ENCODE peak calls at places on chromosomes 4 and X, in six cellular contexts. One of them, this sample, is unnamed.

GRCh38 chr4:118173956-118174355 is 139.7 kb downstream of the NDST3 start:
- DNase-seq in endothelial cell of umbilical vein: peak
- DNase-seq in HCT116: no peak
- DNase-seq in GM23338: no peak
- DNase-seq in K562: no peak
- DNase-seq in HepG2: no peak
- DNase-seq in this sample: peak

GRCh38 chr4:112189754-112190153 is 41.8 kb upstream of the AP1AR start:
- DNase-seq in HepG2: no peak
- DNase-seq in HCT116: no peak
- DNase-seq in endothelial cell of umbilical vein: peak
- DNase-seq in K562: no peak
- DNase-seq in GM23338: peak
- DNase-seq in this sample: no peak

GRCh38 chr4:186104895-186105720 is 604 bp downstream of the FAM149A start:
- DNase-seq in K562: no peak
- DNase-seq in endothelial cell of umbilical vein: no peak
- DNase-seq in GM23338: peak
- DNase-seq in HCT116: no peak
- DNase-seq in HepG2: no peak
- DNase-seq in this sample: no peak

GRCh38 chrX:40007746-40008705 is 89.7 kb downstream of the BCOR start:
- DNase-seq in endothelial cell of umbilical vein: no peak
- DNase-seq in K562: no peak
- DNase-seq in HepG2: no peak
- DNase-seq in GM23338: peak
- DNase-seq in HCT116: no peak
- DNase-seq in this sample: peak

GRCh38 chr4:39655866-39656265 is 17.2 kb upstream of the SMIM14 start:
- DNase-seq in HCT116: no peak
- DNase-seq in HepG2: peak
- DNase-seq in GM23338: no peak
- DNase-seq in K562: no peak
- DNase-seq in endothelial cell of umbilical vein: no peak
- DNase-seq in this sample: no peak

GRCh38 chrX:22060451-22060940 is 28.4 kb downstream of the PHEX start:
- DNase-seq in GM23338: no peak
- DNase-seq in HCT116: no peak
- DNase-seq in HepG2: no peak
- DNase-seq in K562: no peak
- DNase-seq in endothelial cell of umbilical vein: peak
- DNase-seq in this sample: no peak

GRCh38 chr4:139734201-139734874 is 68.7 kb downstream of the MGST2 start:
- DNase-seq in endothelial cell of umbilical vein: no peak
- DNase-seq in K562: no peak
- DNase-seq in GM23338: no peak
- DNase-seq in HCT116: no peak
- DNase-seq in HepG2: no peak
- DNase-seq in this sample: no peak

GRCh38 chr4:110514889-110515479 is 39.0 kb downstream of the ENPEP start:
- DNase-seq in K562: peak
- DNase-seq in HCT116: peak
- DNase-seq in HepG2: peak
- DNase-seq in GM23338: peak
- DNase-seq in endothelial cell of umbilical vein: peak
- DNase-seq in this sample: no peak

GRCh38 chr4:184477201-184477999 is 3.0 kb upstream of the IRF2 start:
- DNase-seq in endothelial cell of umbilical vein: no peak
- DNase-seq in GM23338: no peak
- DNase-seq in K562: no peak
- DNase-seq in HepG2: peak
- DNase-seq in HCT116: no peak
- DNase-seq in this sample: no peak

GRCh38 chr4:61760820-61761219 is 560.7 kb downstream of the ADGRL3 start:
- DNase-seq in HCT116: no peak
- DNase-seq in endothelial cell of umbilical vein: no peak
- DNase-seq in GM23338: no peak
- DNase-seq in HepG2: no peak
- DNase-seq in K562: no peak
- DNase-seq in this sample: no peak

GRCh38 chr4:19924761-19925160 is 326.9 kb upstream of the SLIT2 start:
- DNase-seq in endothelial cell of umbilical vein: peak
- DNase-seq in K562: no peak
- DNase-seq in GM23338: no peak
- DNase-seq in HepG2: no peak
- DNase-seq in HCT116: no peak
- DNase-seq in this sample: no peak

GRCh38 chrX:41605144-41605543 is 83.6 kb upstream of the GPR34 start:
- DNase-seq in GM23338: no peak
- DNase-seq in K562: no peak
- DNase-seq in HCT116: no peak
- DNase-seq in endothelial cell of umbilical vein: no peak
- DNase-seq in HepG2: no peak
- DNase-seq in this sample: peak

GRCh38 chrX:13875572-13875971 is 58.7 kb upstream of the GPM6B start:
- DNase-seq in K562: no peak
- DNase-seq in HepG2: no peak
- DNase-seq in HCT116: no peak
- DNase-seq in GM23338: no peak
- DNase-seq in endothelial cell of umbilical vein: no peak
- DNase-seq in this sample: no peak

GRCh38 chr4:139740531-139741041 is 75.0 kb downstream of the MGST2 start:
- DNase-seq in HepG2: peak
- DNase-seq in endothelial cell of umbilical vein: peak
- DNase-seq in HCT116: no peak
- DNase-seq in K562: no peak
- DNase-seq in GM23338: no peak
- DNase-seq in this sample: no peak

GRCh38 chrX:24424948-24425347 is 40.1 kb upstream of the PDK3 start:
- DNase-seq in endothelial cell of umbilical vein: no peak
- DNase-seq in K562: no peak
- DNase-seq in HCT116: no peak
- DNase-seq in HepG2: no peak
- DNase-seq in GM23338: no peak
- DNase-seq in this sample: no peak

GRCh38 chr4:18869166-18869565 is 847.6 kb upstream of the LCORL start:
- DNase-seq in GM23338: no peak
- DNase-seq in HCT116: no peak
- DNase-seq in HepG2: no peak
- DNase-seq in endothelial cell of umbilical vein: no peak
- DNase-seq in K562: no peak
- DNase-seq in this sample: no peak

GRCh38 chr4:42965326-42965725 is 72.8 kb downstream of the GRXCR1 start:
- DNase-seq in K562: no peak
- DNase-seq in HCT116: no peak
- DNase-seq in endothelial cell of umbilical vein: no peak
- DNase-seq in GM23338: peak
- DNase-seq in HepG2: no peak
- DNase-seq in this sample: no peak

GRCh38 chr4:53116959-53117358 is 248.9 kb downstream of the SCFD2 start:
- DNase-seq in GM23338: no peak
- DNase-seq in HepG2: no peak
- DNase-seq in K562: no peak
- DNase-seq in HCT116: no peak
- DNase-seq in endothelial cell of umbilical vein: no peak
- DNase-seq in this sample: no peak

DNA sequence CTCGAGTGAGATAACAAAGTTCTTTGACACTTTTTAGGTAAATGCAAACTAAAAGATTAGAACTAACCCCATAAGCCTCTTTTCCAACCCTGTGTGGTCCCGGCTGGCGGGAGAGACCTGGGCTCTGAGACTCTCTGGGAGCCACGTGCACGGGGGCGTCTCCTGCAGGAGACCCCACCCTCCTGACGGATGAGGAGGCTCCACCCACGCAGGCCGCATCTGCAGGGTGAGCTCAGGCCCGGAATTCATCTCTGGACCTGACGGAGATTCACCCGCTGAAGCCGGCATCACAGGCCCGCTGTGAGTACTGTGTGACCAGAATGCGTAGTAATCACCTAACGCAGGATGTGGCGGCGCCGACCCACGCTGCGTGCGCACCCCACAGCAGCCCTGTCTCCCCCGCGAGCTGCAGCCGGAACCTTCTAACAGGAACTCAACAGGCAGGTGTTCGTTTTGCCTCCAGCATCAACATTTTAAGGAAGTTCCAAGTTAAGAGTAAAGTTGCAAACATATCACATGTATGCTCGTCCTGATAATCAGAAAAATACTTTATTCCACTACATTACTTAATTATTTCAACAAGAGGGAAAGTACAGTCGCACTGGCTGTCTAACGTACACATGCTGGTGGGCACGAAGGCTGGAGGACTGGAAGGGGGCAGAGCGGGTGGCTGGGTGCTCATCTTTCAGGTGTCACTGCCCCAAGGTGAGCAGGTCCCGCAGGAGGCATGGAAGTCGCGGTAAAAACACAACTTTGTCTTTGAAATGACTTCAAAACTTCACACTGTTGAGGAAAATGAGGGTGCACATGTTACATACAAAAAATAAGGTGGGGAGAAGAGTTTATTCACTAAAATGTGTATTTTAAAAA is 44.5 kb downstream of the FGFRL1 start:
- DNase-seq in HCT116: no peak
- DNase-seq in GM23338: peak
- DNase-seq in HepG2: no peak
- DNase-seq in K562: peak
- DNase-seq in endothelial cell of umbilical vein: no peak
- DNase-seq in this sample: no peak
- TF ChIP-seq EZH2 in HCT116: no peak
- TF ChIP-seq EZH2 in GM23338: no peak
- TF ChIP-seq EZH2 in HepG2: peak
- TF ChIP-seq EZH2 in K562: no peak
- TF ChIP-seq EZH2 in endothelial cell of umbilical vein: no peak
- TF ChIP-seq EZH2 in this sample: no peak

GRCh38 chr4:56215901-56216300 is 171.4 kb downstream of the AASDH start:
- DNase-seq in endothelial cell of umbilical vein: peak
- DNase-seq in HepG2: no peak
- DNase-seq in HCT116: peak
- DNase-seq in GM23338: peak
- DNase-seq in K562: no peak
- DNase-seq in this sample: no peak

GRCh38 chr4:56220261-56220660 is 167.0 kb downstream of the AASDH start:
- DNase-seq in HCT116: no peak
- DNase-seq in HepG2: no peak
- DNase-seq in endothelial cell of umbilical vein: no peak
- DNase-seq in GM23338: no peak
- DNase-seq in K562: no peak
- DNase-seq in this sample: no peak

GRCh38 chr4:56217383-56217890 is 169.9 kb downstream of the AASDH start:
- DNase-seq in K562: no peak
- DNase-seq in GM23338: no peak
- DNase-seq in HepG2: peak
- DNase-seq in HCT116: no peak
- DNase-seq in endothelial cell of umbilical vein: no peak
- DNase-seq in this sample: no peak

GRCh38 chr4:56219447-56219846 is 167.8 kb downstream of the AASDH start:
- DNase-seq in GM23338: no peak
- DNase-seq in HCT116: no peak
- DNase-seq in K562: no peak
- DNase-seq in endothelial cell of umbilical vein: no peak
- DNase-seq in HepG2: no peak
- DNase-seq in this sample: no peak

DNA sequence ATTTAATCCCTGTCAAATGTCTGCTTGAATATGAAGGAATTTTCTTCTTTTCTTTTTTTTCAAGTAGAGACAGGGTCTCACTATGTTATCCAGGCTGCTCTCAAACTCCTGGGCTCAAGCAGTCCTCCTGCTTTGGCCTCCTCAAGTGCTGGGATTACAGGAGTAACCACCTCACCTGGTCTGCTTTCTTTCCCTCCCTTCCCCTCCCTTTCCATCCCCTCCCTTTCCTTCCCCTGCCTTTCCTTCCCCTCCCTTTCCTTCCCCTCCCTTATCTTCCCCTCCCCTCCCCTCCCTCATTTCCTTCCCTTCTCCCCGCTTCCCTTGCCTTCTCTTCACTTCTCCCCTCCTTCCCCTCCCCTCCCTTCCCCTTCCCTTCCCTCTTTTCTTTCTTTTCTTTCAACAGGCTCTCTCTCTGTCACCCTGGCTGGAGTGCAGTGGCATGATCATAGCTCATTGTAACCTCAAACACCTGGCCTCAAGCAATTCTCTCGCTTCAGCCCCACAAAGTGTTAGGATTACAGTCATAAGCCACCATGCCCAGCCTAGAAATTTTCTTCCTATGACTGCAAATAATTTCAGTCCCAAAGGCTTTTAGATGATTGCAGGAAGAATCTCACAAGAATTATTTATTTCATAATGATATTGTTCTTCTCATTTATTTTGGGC is 168.9 kb downstream of the AASDH start:
- DNase-seq in HepG2: no peak
- DNase-seq in endothelial cell of umbilical vein: no peak
- DNase-seq in K562: no peak
- DNase-seq in HCT116: no peak
- DNase-seq in GM23338: no peak
- DNase-seq in this sample: no peak
- H3K4me3 ChIP-seq in HepG2: no peak
- H3K4me3 ChIP-seq in endothelial cell of umbilical vein: no peak
- H3K4me3 ChIP-seq in K562: no peak
- H3K4me3 ChIP-seq in HCT116: no peak
- H3K4me3 ChIP-seq in GM23338: no peak
- H3K4me3 ChIP-seq in this sample: no peak

GRCh38 chr4:93996895-93997294 is 168.3 kb downstream of the ATOH1 start:
- DNase-seq in GM23338: no peak
- DNase-seq in K562: no peak
- DNase-seq in HCT116: no peak
- DNase-seq in HepG2: no peak
- DNase-seq in endothelial cell of umbilical vein: no peak
- DNase-seq in this sample: no peak
- TF ChIP-seq POLR2AphosphoS5 in GM23338: no peak
- TF ChIP-seq POLR2AphosphoS5 in K562: no peak
- TF ChIP-seq POLR2AphosphoS5 in HCT116: no peak
- TF ChIP-seq POLR2AphosphoS5 in HepG2: no peak
- TF ChIP-seq POLR2AphosphoS5 in endothelial cell of umbilical vein: no peak
- TF ChIP-seq POLR2AphosphoS5 in this sample: no peak

DNA sequence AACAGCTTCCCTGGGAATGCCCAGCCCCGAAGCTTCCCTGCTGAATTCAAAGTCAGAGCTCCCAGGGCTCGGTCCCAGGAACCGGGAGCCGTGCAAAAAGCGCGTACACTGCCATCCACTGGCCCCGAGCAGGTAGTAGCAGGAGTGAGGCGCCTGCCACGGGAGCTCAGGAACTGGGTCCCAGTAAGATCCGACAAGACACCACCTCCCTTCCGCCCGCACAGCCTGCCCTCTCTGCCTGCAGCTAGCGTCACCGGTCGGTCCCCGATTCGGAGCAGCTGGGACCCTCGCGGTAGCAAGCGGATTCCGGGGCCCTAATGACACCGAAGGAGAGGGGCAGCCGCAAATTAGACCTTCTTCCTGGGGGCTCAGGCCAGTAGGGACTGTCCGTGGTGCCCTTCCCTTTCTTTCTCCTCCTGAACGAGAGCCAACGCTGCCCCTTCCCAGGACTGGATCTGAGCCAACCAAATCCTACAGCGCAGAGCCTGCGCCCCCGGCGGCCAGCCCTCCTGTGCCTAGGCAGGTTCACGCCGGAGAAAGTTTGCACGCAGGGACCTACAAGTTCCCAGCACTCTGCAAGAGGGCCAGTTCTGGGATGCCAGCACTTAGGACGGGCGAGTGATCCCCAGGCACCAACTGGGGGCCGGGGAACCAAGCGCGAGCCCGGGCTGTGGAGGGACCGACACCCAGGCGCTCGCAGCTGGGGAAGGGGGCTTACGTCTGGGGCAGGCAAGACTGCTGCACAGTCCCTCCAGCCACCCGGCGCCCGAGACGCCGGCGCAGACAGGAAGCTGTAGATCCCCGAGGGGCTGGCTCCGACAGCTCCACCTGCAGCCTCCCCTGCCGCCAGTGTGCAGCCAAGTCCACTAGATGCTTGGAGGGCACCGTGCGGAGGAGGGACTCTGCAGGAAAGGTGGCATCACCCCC is 949 bp downstream of the CORIN start:
- DNase-seq in K562: peak
- DNase-seq in GM23338: peak
- DNase-seq in endothelial cell of umbilical vein: peak
- DNase-seq in HCT116: no peak
- DNase-seq in HepG2: peak
- DNase-seq in this sample: no peak
- TF ChIP-seq EZH2 in K562: no peak
- TF ChIP-seq EZH2 in GM23338: no peak
- TF ChIP-seq EZH2 in endothelial cell of umbilical vein: no peak
- TF ChIP-seq EZH2 in HCT116: no peak
- TF ChIP-seq EZH2 in HepG2: no peak
- TF ChIP-seq EZH2 in this sample: no peak